ENCODE peak calls at places on chromosomes 6 and 20, in seven cellular contexts. One of them, this sample, is unnamed.

GRCh38 chr20:31617432-31618104 is 12.5 kb downstream of the ID1 start:
- DNase-seq in activated T-cell treated with anti-CD3 and anti-CD28 coated beads, Interleukin-2, amount 50 U/mL, for 4 hours: no peak
- DNase-seq in T47D: no peak
- DNase-seq in Daoy: no peak
- DNase-seq in MCF 10A: no peak
- DNase-seq in stimulated activated naive CD8-positive, alpha-beta T cell treated with anti-CD3 and anti-CD28 coated beads, Interleukin-15, amount 100 ng/mL, for 72 hours: no peak
- DNase-seq in glutamatergic neuron: no peak
- DNase-seq in this sample: no peak

GRCh38 chr6:159170333-159170672 is 1.1 kb downstream of the FNDC1 start:
- DNase-seq in T47D: no peak
- DNase-seq in activated T-cell treated with anti-CD3 and anti-CD28 coated beads, Interleukin-2, amount 50 U/mL, for 4 hours: no peak
- DNase-seq in glutamatergic neuron: no peak
- DNase-seq in Daoy: no peak
- DNase-seq in stimulated activated naive CD8-positive, alpha-beta T cell treated with anti-CD3 and anti-CD28 coated beads, Interleukin-15, amount 100 ng/mL, for 72 hours: no peak
- DNase-seq in MCF 10A: no peak
- DNase-seq in this sample: no peak

GRCh38 chr6:165096209-165096608 is 213.2 kb downstream of the C6orf118 start:
- DNase-seq in MCF 10A: no peak
- DNase-seq in Daoy: no peak
- DNase-seq in T47D: no peak
- DNase-seq in stimulated activated naive CD8-positive, alpha-beta T cell treated with anti-CD3 and anti-CD28 coated beads, Interleukin-15, amount 100 ng/mL, for 72 hours: no peak
- DNase-seq in activated T-cell treated with anti-CD3 and anti-CD28 coated beads, Interleukin-2, amount 50 U/mL, for 4 hours: no peak
- DNase-seq in glutamatergic neuron: no peak
- DNase-seq in this sample: no peak

GRCh38 chr6:109340811-109341210 is 41.5 kb downstream of the CD164 start:
- DNase-seq in T47D: no peak
- DNase-seq in activated T-cell treated with anti-CD3 and anti-CD28 coated beads, Interleukin-2, amount 50 U/mL, for 4 hours: no peak
- DNase-seq in Daoy: no peak
- DNase-seq in stimulated activated naive CD8-positive, alpha-beta T cell treated with anti-CD3 and anti-CD28 coated beads, Interleukin-15, amount 100 ng/mL, for 72 hours: no peak
- DNase-seq in glutamatergic neuron: no peak
- DNase-seq in MCF 10A: no peak
- DNase-seq in this sample: no peak

GRCh38 chr20:53922901-53923314 is 147.5 kb downstream of the BCAS1 start:
- DNase-seq in T47D: no peak
- DNase-seq in stimulated activated naive CD8-positive, alpha-beta T cell treated with anti-CD3 and anti-CD28 coated beads, Interleukin-15, amount 100 ng/mL, for 72 hours: no peak
- DNase-seq in activated T-cell treated with anti-CD3 and anti-CD28 coated beads, Interleukin-2, amount 50 U/mL, for 4 hours: no peak
- DNase-seq in MCF 10A: no peak
- DNase-seq in glutamatergic neuron: no peak
- DNase-seq in Daoy: no peak
- DNase-seq in this sample: no peak

GRCh38 chr6:83371428-83371827 is 59.4 kb downstream of the ME1 start:
- DNase-seq in activated T-cell treated with anti-CD3 and anti-CD28 coated beads, Interleukin-2, amount 50 U/mL, for 4 hours: no peak
- DNase-seq in MCF 10A: no peak
- DNase-seq in stimulated activated naive CD8-positive, alpha-beta T cell treated with anti-CD3 and anti-CD28 coated beads, Interleukin-15, amount 100 ng/mL, for 72 hours: no peak
- DNase-seq in Daoy: no peak
- DNase-seq in glutamatergic neuron: no peak
- DNase-seq in T47D: no peak
- DNase-seq in this sample: no peak

GRCh38 chr6:163883946-163884345 is 469.4 kb downstream of the QKI start:
- DNase-seq in T47D: no peak
- DNase-seq in MCF 10A: peak
- DNase-seq in glutamatergic neuron: no peak
- DNase-seq in stimulated activated naive CD8-positive, alpha-beta T cell treated with anti-CD3 and anti-CD28 coated beads, Interleukin-15, amount 100 ng/mL, for 72 hours: no peak
- DNase-seq in activated T-cell treated with anti-CD3 and anti-CD28 coated beads, Interleukin-2, amount 50 U/mL, for 4 hours: no peak
- DNase-seq in Daoy: no peak
- DNase-seq in this sample: no peak

GRCh38 chr6:133587841-133588240 is 301.1 kb upstream of the TCF21 start:
- DNase-seq in T47D: no peak
- DNase-seq in MCF 10A: no peak
- DNase-seq in Daoy: no peak
- DNase-seq in stimulated activated naive CD8-positive, alpha-beta T cell treated with anti-CD3 and anti-CD28 coated beads, Interleukin-15, amount 100 ng/mL, for 72 hours: no peak
- DNase-seq in activated T-cell treated with anti-CD3 and anti-CD28 coated beads, Interleukin-2, amount 50 U/mL, for 4 hours: no peak
- DNase-seq in glutamatergic neuron: no peak
- DNase-seq in this sample: no peak

GRCh38 chr20:25039697-25040437 is 18.1 kb downstream of the ACSS1 start:
- DNase-seq in activated T-cell treated with anti-CD3 and anti-CD28 coated beads, Interleukin-2, amount 50 U/mL, for 4 hours: no peak
- DNase-seq in T47D: peak
- DNase-seq in glutamatergic neuron: no peak
- DNase-seq in stimulated activated naive CD8-positive, alpha-beta T cell treated with anti-CD3 and anti-CD28 coated beads, Interleukin-15, amount 100 ng/mL, for 72 hours: no peak
- DNase-seq in Daoy: peak
- DNase-seq in MCF 10A: peak
- DNase-seq in this sample: no peak

This sample was measured in CD4-positive, alpha-beta T cell.